ENCODE peak calls at places on chromosome 7, in ten cellular contexts. W is mesendoderm, F is Peyer's patch, V is transverse colon, S is prostate gland, Z is A549, B is right cardiac atrium, P is right lobe of liver, R is hepatocyte, U is colonic mucosa. M is an unnamed sample.

GRCh38 chr7:73342645-73343044 is 14.7 kb downstream of the FKBP6 start:
- DNase-seq in W (peak), F (no peak), V (no peak), S (no peak), Z (peak), B (no peak), P (no peak), R (peak), U (no peak), M (no peak)

GRCh38 chr7:67855322-67855721 is 858.7 kb downstream of the TYW1 start:
- DNase-seq in W (no peak), F (no peak), V (no peak), S (no peak), Z (no peak), B (no peak), P (no peak), R (no peak), U (no peak), M (no peak)

GRCh38 chr7:131745645-131746248 is 189.3 kb upstream of the PODXL start:
- DNase-seq in W (peak), F (no peak), V (no peak), S (no peak), Z (no peak), B (peak), P (no peak), R (peak), U (no peak), M (no peak)

GRCh38 chr7:47663239-47663638 is 81.3 kb upstream of the TNS3 start:
- DNase-seq in W (no peak), F (no peak), V (no peak), S (no peak), Z (no peak), B (no peak), P (no peak), R (no peak), U (no peak), M (no peak)

GRCh38 chr7:158093156-158093796 is 494.3 kb downstream of the PTPRN2 start:
- DNase-seq in W (no peak), F (peak), V (no peak), S (no peak), Z (no peak), B (no peak), P (no peak), R (no peak), U (no peak), M (no peak)

GRCh38 chr7:46197833-46198540 is 276.9 kb upstream of the IGFBP3 start:
- DNase-seq in W (no peak), F (no peak), V (no peak), S (no peak), Z (no peak), B (no peak), P (no peak), R (no peak), U (no peak), M (no peak)

GRCh38 chr7:24725554-24726260 is 31.6 kb downstream of the GSDME start:
- DNase-seq in W (no peak), F (no peak), V (no peak), S (no peak), Z (no peak), B (peak), P (no peak), R (no peak), U (no peak), M (no peak)

GRCh38 chr7:122018032-122018431 is 126.0 kb downstream of the AASS start:
- DNase-seq in W (no peak), F (no peak), V (no peak), S (no peak), Z (no peak), B (no peak), P (no peak), R (no peak), U (no peak), M (no peak)

GRCh38 chr7:219581-220150 is 27.3 kb downstream of the FAM20C start:
- DNase-seq in W (no peak), F (no peak), V (no peak), S (no peak), Z (no peak), B (peak), P (no peak), R (peak), U (no peak), M (no peak)

GRCh38 chr7:98856021-98856422 is 13.8 kb downstream of the TMEM130 start:
- DNase-seq in W (no peak), F (no peak), V (no peak), S (no peak), Z (no peak), B (no peak), P (no peak), R (no peak), U (no peak), M (no peak)

GRCh38 chr7:150434240-150434639 is 16.2 kb upstream of the GIMAP8 start:
- DNase-seq in W (no peak), F (no peak), V (no peak), S (no peak), Z (no peak), B (no peak), P (no peak), R (no peak), U (peak), M (no peak)

GRCh38 chr7:5699951-5700384 is 81.5 kb downstream of the RNF216 start:
- DNase-seq in W (peak), F (peak), V (peak), S (no peak), Z (no peak), B (no peak), P (no peak), R (no peak), U (no peak), M (no peak)

GRCh38 chr7:43193905-43194304 is 81.5 kb downstream of the HECW1 start:
- DNase-seq in W (peak), F (no peak), V (no peak), S (no peak), Z (no peak), B (no peak), P (no peak), R (no peak), U (no peak), M (no peak)

GRCh38 chr7:69189406-69189805 is 408.9 kb upstream of the AUTS2 start:
- DNase-seq in W (no peak), F (no peak), V (no peak), S (no peak), Z (no peak), B (no peak), P (no peak), R (no peak), U (no peak), M (no peak)

GRCh38 chr7:27143950-27144798 is 693 bp upstream of the HOXA5 start:
- DNase-seq in W (no peak), F (peak), V (peak), S (no peak), Z (no peak), B (peak), P (no peak), R (no peak), U (peak), M (no peak)

GRCh38 chr7:134478707-134479106 is 19.8 kb upstream of the AKR1B1 start:
- DNase-seq in W (no peak), F (no peak), V (no peak), S (no peak), Z (no peak), B (no peak), P (no peak), R (no peak), U (no peak), M (no peak)

GRCh38 chr7:101058355-101058754 is 26.9 kb upstream of the TRIM56 start:
- DNase-seq in W (peak), F (peak), V (peak), S (peak), Z (peak), B (peak), P (peak), R (peak), U (peak), M (no peak)

GRCh38 chr7:26399309-26399610 is 107.6 kb downstream of the SNX10 start:
- DNase-seq in W (peak), F (no peak), V (no peak), S (peak), Z (peak), B (peak), P (peak), R (peak), U (no peak), M (no peak)

GRCh38 chr7:151925446-151926335 is 30.6 kb upstream of the GALNTL5 start:
- DNase-seq in W (no peak), F (peak), V (peak), S (peak), Z (no peak), B (peak), P (peak), R (no peak), U (peak), M (no peak)

GRCh38 chr7:43653891-43654504 is 71.1 kb downstream of the STK17A start:
- DNase-seq in W (no peak), F (no peak), V (no peak), S (no peak), Z (no peak), B (no peak), P (no peak), R (no peak), U (no peak), M (no peak)

GRCh38 chr7:23893942-23894890 is 184.2 kb downstream of the STK31 start:
- DNase-seq in W (peak), F (no peak), V (no peak), S (no peak), Z (no peak), B (no peak), P (no peak), R (no peak), U (no peak), M (no peak)

GRCh38 chr7:158751199-158751598 is 46.6 kb upstream of the NCAPG2 start:
- DNase-seq in W (no peak), F (no peak), V (no peak), S (no peak), Z (no peak), B (no peak), P (no peak), R (no peak), U (no peak), M (no peak)

GRCh38 chr7:133303372-133303771 is 50.5 kb downstream of the EXOC4 start:
- DNase-seq in W (no peak), F (no peak), V (no peak), S (no peak), Z (no peak), B (no peak), P (no peak), R (no peak), U (no peak), M (no peak)

GRCh38 chr7:128434413-128435310 is 21.0 kb upstream of the HILPDA start:
- DNase-seq in W (peak), F (no peak), V (no peak), S (no peak), Z (peak), B (no peak), P (peak), R (no peak), U (no peak), M (no peak)
- H3K27ac ChIP-seq in W (no peak), F (no peak), V (no peak), S (peak), Z (peak), B (no peak), P (no peak), R (peak), U (no peak), M (no peak)

DNA sequence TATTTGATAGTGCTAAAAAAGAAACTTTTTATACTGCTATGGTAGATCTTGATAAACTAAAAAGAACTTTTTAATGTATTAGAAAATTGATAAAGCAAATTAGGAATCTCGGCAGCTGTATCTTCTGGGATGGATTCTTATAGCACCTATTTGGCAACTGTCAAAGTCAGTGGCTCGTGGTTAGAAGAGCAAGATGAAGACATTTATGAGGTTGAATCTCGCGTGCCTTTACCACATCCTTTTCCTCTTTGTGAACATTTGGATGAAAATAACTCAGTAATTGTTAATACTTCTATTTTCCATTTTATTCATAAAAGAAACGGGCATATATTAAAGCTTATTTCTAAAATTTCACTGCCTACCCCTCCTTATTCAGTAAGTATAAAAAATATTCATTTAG is 76.2 kb downstream of the CYP51A1 start:
- DNase-seq in W (no peak), F (no peak), V (no peak), S (no peak), Z (no peak), B (no peak), P (no peak), R (no peak), U (no peak), M (no peak)
- H3K27ac ChIP-seq in W (no peak), F (no peak), V (peak), S (peak), Z (no peak), B (no peak), P (no peak), R (peak), U (peak), M (peak)

GRCh38 chr7:36262706-36263484 is 109.8 kb downstream of the EEPD1 start:
- DNase-seq in W (no peak), F (no peak), V (no peak), S (no peak), Z (no peak), B (no peak), P (no peak), R (no peak), U (no peak), M (no peak)
- H3K27ac ChIP-seq in W (no peak), F (no peak), V (peak), S (no peak), Z (peak), B (no peak), P (no peak), R (no peak), U (peak), M (no peak)

GRCh38 chr7:140638311-140638791 is 2.3 kb downstream of the DENND2A start:
- DNase-seq in W (peak), F (peak), V (no peak), S (no peak), Z (no peak), B (peak), P (no peak), R (peak), U (no peak), M (no peak)
- H3K27ac ChIP-seq in W (no peak), F (peak), V (peak), S (no peak), Z (peak), B (peak), P (peak), R (peak), U (no peak), M (no peak)

M was measured in epithelial cell of prostate.